ENCODE peak calls at places on chromosome 22, in ten cellular contexts. One of them, this sample, is unnamed.

GRCh38 chr22:49881856-49882255 is 28.2 kb downstream of the ZBED4 start:
- DNase-seq in A549: no peak
- DNase-seq in skeletal muscle cell: no peak
- DNase-seq in upper lobe of right lung: no peak
- DNase-seq in activated CD4-positive, alpha-beta memory T cell treated with anti-CD3 and anti-CD28 coated beads for 36 hours: no peak
- DNase-seq in spleen: no peak
- DNase-seq in anterior cingulate cortex: no peak
- DNase-seq in HT1080: no peak
- DNase-seq in lower leg skin: no peak
- DNase-seq in cardiac muscle cell: no peak
- DNase-seq in this sample: no peak

GRCh38 chr22:21922370-21923162 is 30.1 kb downstream of the PPM1F start:
- DNase-seq in upper lobe of right lung: no peak
- DNase-seq in spleen: no peak
- DNase-seq in cardiac muscle cell: no peak
- DNase-seq in lower leg skin: no peak
- DNase-seq in skeletal muscle cell: no peak
- DNase-seq in A549: no peak
- DNase-seq in activated CD4-positive, alpha-beta memory T cell treated with anti-CD3 and anti-CD28 coated beads for 36 hours: no peak
- DNase-seq in HT1080: no peak
- DNase-seq in anterior cingulate cortex: no peak
- DNase-seq in this sample: no peak

GRCh38 chr22:29151316-29151715 is 54.4 kb upstream of the EMID1 start:
- DNase-seq in anterior cingulate cortex: no peak
- DNase-seq in HT1080: no peak
- DNase-seq in upper lobe of right lung: no peak
- DNase-seq in cardiac muscle cell: no peak
- DNase-seq in lower leg skin: no peak
- DNase-seq in skeletal muscle cell: no peak
- DNase-seq in A549: no peak
- DNase-seq in activated CD4-positive, alpha-beta memory T cell treated with anti-CD3 and anti-CD28 coated beads for 36 hours: no peak
- DNase-seq in spleen: no peak
- DNase-seq in this sample: no peak

GRCh38 chr22:36336246-36337182 is 51.3 kb downstream of the MYH9 start:
- DNase-seq in anterior cingulate cortex: no peak
- DNase-seq in cardiac muscle cell: no peak
- DNase-seq in activated CD4-positive, alpha-beta memory T cell treated with anti-CD3 and anti-CD28 coated beads for 36 hours: no peak
- DNase-seq in HT1080: no peak
- DNase-seq in spleen: no peak
- DNase-seq in A549: no peak
- DNase-seq in skeletal muscle cell: no peak
- DNase-seq in lower leg skin: no peak
- DNase-seq in upper lobe of right lung: no peak
- DNase-seq in this sample: no peak

GRCh38 chr22:31891366-31892079 is 52.8 kb upstream of the YWHAH start:
- DNase-seq in HT1080: no peak
- DNase-seq in spleen: no peak
- DNase-seq in skeletal muscle cell: no peak
- DNase-seq in A549: no peak
- DNase-seq in upper lobe of right lung: no peak
- DNase-seq in lower leg skin: no peak
- DNase-seq in activated CD4-positive, alpha-beta memory T cell treated with anti-CD3 and anti-CD28 coated beads for 36 hours: no peak
- DNase-seq in anterior cingulate cortex: no peak
- DNase-seq in cardiac muscle cell: peak
- DNase-seq in this sample: no peak

GRCh38 chr22:46287873-46288751 is 8.6 kb upstream of the GTSE1 start:
- DNase-seq in skeletal muscle cell: no peak
- DNase-seq in cardiac muscle cell: no peak
- DNase-seq in A549: no peak
- DNase-seq in HT1080: peak
- DNase-seq in lower leg skin: no peak
- DNase-seq in upper lobe of right lung: peak
- DNase-seq in activated CD4-positive, alpha-beta memory T cell treated with anti-CD3 and anti-CD28 coated beads for 36 hours: peak
- DNase-seq in spleen: peak
- DNase-seq in anterior cingulate cortex: no peak
- DNase-seq in this sample: peak

GRCh38 chr22:48882636-48883200 is 945.0 kb downstream of the BRD1 start:
- DNase-seq in skeletal muscle cell: no peak
- DNase-seq in A549: no peak
- DNase-seq in lower leg skin: no peak
- DNase-seq in upper lobe of right lung: peak
- DNase-seq in spleen: peak
- DNase-seq in cardiac muscle cell: no peak
- DNase-seq in anterior cingulate cortex: no peak
- DNase-seq in HT1080: no peak
- DNase-seq in activated CD4-positive, alpha-beta memory T cell treated with anti-CD3 and anti-CD28 coated beads for 36 hours: no peak
- DNase-seq in this sample: no peak

GRCh38 chr22:32920032-32920628 is 118.6 kb downstream of the TIMP3 start:
- DNase-seq in anterior cingulate cortex: no peak
- DNase-seq in lower leg skin: peak
- DNase-seq in activated CD4-positive, alpha-beta memory T cell treated with anti-CD3 and anti-CD28 coated beads for 36 hours: no peak
- DNase-seq in spleen: no peak
- DNase-seq in A549: no peak
- DNase-seq in upper lobe of right lung: no peak
- DNase-seq in HT1080: no peak
- DNase-seq in skeletal muscle cell: peak
- DNase-seq in cardiac muscle cell: peak
- DNase-seq in this sample: no peak

GRCh38 chr22:31748490-31748889 is 1.4 kb downstream of the PRR14L start:
- DNase-seq in cardiac muscle cell: no peak
- DNase-seq in activated CD4-positive, alpha-beta memory T cell treated with anti-CD3 and anti-CD28 coated beads for 36 hours: no peak
- DNase-seq in spleen: no peak
- DNase-seq in HT1080: peak
- DNase-seq in skeletal muscle cell: no peak
- DNase-seq in lower leg skin: no peak
- DNase-seq in upper lobe of right lung: no peak
- DNase-seq in A549: no peak
- DNase-seq in anterior cingulate cortex: no peak
- DNase-seq in this sample: no peak

GRCh38 chr22:33838644-33839043 is 81.6 kb downstream of the LARGE1 start:
- DNase-seq in HT1080: no peak
- DNase-seq in anterior cingulate cortex: no peak
- DNase-seq in cardiac muscle cell: no peak
- DNase-seq in lower leg skin: no peak
- DNase-seq in activated CD4-positive, alpha-beta memory T cell treated with anti-CD3 and anti-CD28 coated beads for 36 hours: no peak
- DNase-seq in skeletal muscle cell: no peak
- DNase-seq in upper lobe of right lung: no peak
- DNase-seq in A549: no peak
- DNase-seq in spleen: no peak
- DNase-seq in this sample: no peak

GRCh38 chr22:38941488-38941987 is 15.9 kb upstream of the APOBEC3A start:
- DNase-seq in HT1080: no peak
- DNase-seq in cardiac muscle cell: no peak
- DNase-seq in upper lobe of right lung: peak
- DNase-seq in A549: no peak
- DNase-seq in lower leg skin: no peak
- DNase-seq in spleen: no peak
- DNase-seq in anterior cingulate cortex: no peak
- DNase-seq in skeletal muscle cell: no peak
- DNase-seq in activated CD4-positive, alpha-beta memory T cell treated with anti-CD3 and anti-CD28 coated beads for 36 hours: peak
- DNase-seq in this sample: no peak

This sample was measured in SJSA1.